ENCODE peak calls at places on chromosomes 16 and 17, in four cellular contexts. M is effector memory CD4-positive, alpha-beta T cell; I is GM23338; V is colonic mucosa. C is an unnamed sample. For H3K36me3, the result is how much of the 10 kb centered on the place peaks cover.

GRCh38 chr17:40480501-40481003 is 20.9 kb downstream of the TNS4 start:
- DNase-seq in M (peak), I (no peak), V (peak), C (peak)

GRCh38 chr16:50210266-50211038 is 55.9 kb upstream of the ADCY7 start:
- DNase-seq in M (no peak), I (peak), V (peak), C (peak)

GRCh38 chr16:52090080-52090479 is 456.9 kb downstream of the TOX3 start:
- DNase-seq in M (no peak), I (no peak), V (no peak), C (no peak)

GRCh38 chr16:79439866-79440265 is 160.7 kb downstream of the MAF start:
- DNase-seq in M (no peak), I (no peak), V (no peak), C (no peak)

GRCh38 chr16:31063843-31064611 is 10.0 kb downstream of the ZNF668 start:
- DNase-seq in M (no peak), I (no peak), V (no peak), C (no peak)

GRCh38 chr17:14310584-14310983 is 9.7 kb downstream of the HS3ST3B1 start:
- DNase-seq in M (no peak), I (no peak), V (no peak), C (no peak)

GRCh38 chr16:85028638-85029412 is 1.2 kb downstream of the KIAA0513 start:
- DNase-seq in M (peak), I (no peak), V (peak), C (peak)

GRCh38 chr16:85393674-85394510 is 219.2 kb upstream of the GSE1 start:
- DNase-seq in M (peak), I (peak), V (peak), C (peak)

GRCh38 chr16:3112881-3113574 is 642 bp downstream of the ZNF205 start:
- DNase-seq in M (no peak), I (no peak), V (no peak), C (no peak)

GRCh38 chr17:65530985-65531507 is 30.4 kb downstream of the AXIN2 start:
- DNase-seq in M (no peak), I (no peak), V (no peak), C (no peak)

GRCh38 chr17:9116311-9116820 is 95.1 kb downstream of the NTN1 start:
- DNase-seq in M (no peak), I (no peak), V (no peak), C (no peak)

GRCh38 chr17:68351395-68351794 is 60.1 kb downstream of the ARSG start:
- DNase-seq in M (no peak), I (no peak), V (no peak), C (no peak)

GRCh38 chr16:13936596-13937081 is 16.7 kb downstream of the ERCC4 start:
- DNase-seq in M (no peak), I (no peak), V (no peak), C (no peak)

GRCh38 chr16:64089697-64090096 is 1032.2 kb downstream of the CDH11 start:
- DNase-seq in M (no peak), I (peak), V (no peak), C (no peak)

GRCh38 chr17:80760501-80760900 is 215.9 kb downstream of the RPTOR start:
- DNase-seq in M (no peak), I (no peak), V (peak), C (no peak)

GRCh38 chr17:7883781-7884386 is 4.7 kb upstream of the CHD3 start:
- DNase-seq in M (peak), I (no peak), V (no peak), C (peak)

GRCh38 chr16:1550696-1551095 is 17.2 kb downstream of the TMEM204 start:
- DNase-seq in M (no peak), I (no peak), V (no peak), C (no peak)

GRCh38 chr17:3879591-3880417 is 13.0 kb downstream of the CAMKK1 start:
- DNase-seq in M (no peak), I (no peak), V (no peak), C (no peak)

GRCh38 chr17:65799869-65800268 is 238.4 kb upstream of the AXIN2 start:
- DNase-seq in M (no peak), I (no peak), V (no peak), C (no peak)

GRCh38 chr16:89320717-89321501 is 103.4 kb downstream of the ZNF778 start:
- DNase-seq in M (no peak), I (peak), V (peak), C (no peak)

GRCh38 chr17:33127706-33128105 is 136.1 kb downstream of the SPACA3 start:
- DNase-seq in M (no peak), I (no peak), V (no peak), C (no peak)

GRCh38 chr17:61155590-61156181 is 244.0 kb upstream of the TBX2 start:
- DNase-seq in M (no peak), I (peak), V (no peak), C (no peak)
- H3K27ac ChIP-seq in M (no peak), I (peak), V (no peak), C (no peak)

DNA sequence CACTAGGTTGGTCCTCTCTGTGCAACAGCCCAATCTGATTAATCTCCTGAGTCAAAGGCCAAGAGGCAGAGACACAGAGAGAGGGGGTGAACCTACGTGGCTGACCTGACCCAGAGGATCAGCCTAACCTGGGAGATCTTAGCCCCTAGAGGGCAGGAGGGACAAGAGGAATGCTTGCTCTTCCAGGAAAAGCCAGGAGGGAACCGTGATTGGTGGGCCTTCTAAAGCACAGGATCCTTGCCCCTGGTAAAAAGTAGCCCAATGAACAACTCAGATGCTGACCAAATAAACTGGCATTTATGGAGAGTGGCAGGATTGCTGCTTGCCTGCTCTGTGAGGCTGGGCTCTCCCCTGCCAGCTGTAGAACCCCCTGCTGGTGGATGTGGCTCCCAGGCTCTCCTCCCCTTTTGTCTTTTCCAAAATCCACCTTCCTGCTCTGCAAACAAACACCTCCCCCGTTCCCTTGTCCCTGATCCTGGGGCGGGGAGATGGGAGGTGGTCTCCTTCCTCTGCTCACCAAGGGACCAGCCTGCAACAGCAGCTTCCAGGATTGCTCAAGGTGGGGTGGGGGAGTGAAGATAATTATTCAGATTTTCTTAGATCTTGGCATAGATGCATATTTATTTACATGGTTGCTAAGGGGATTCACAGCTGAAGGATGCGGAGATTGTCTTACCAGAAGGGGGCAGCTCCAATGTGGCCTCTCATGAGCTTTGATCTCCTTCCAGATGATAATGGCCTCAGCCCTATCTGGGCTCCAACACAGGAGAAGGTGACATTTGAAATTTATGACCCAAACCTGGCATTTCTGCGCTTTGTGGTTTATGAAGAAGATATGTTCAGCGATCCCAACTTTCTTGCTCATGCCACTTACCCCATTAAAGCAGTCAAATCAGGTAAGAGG is 71.9 kb downstream of the SDR42E1 start:
- DNase-seq in M (no peak), I (peak), V (no peak), C (no peak)
- H3K4me3 ChIP-seq in M (no peak), I (no peak), V (no peak), C (no peak)

DNA sequence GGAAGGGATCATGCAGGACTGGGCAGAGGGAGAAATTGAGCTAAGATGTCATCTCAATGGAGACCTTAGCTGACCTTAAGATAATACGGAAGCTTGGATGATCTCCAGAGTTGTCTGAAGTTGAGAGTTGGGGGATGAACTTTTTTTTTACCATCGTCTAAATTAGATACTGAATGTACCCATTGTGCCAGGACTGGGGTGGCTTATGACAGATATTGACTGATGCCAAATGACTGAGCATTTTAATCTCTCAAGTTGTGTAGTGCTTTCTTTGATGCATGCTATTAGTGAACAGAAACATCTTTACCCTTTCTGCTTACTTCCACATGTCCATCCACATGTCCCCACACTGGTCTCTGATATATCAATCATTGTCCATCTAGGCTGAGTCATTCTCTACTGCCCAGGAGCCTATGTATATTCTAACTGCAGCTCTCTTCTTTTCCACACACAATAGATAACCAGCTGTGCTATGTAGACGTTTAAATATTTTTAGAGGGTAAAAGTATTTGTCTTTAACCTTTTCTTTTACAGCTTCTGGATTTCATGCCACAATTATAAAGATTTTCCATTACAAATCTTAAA is 60.2 kb upstream of the ZKSCAN2 start:
- DNase-seq in M (no peak), I (peak), V (no peak), C (no peak)
- H3K36me3 ChIP-seq in M (under half), I (under half), V (under half), C (under half)

GRCh38 chr16:11254913-11255736 is 879 bp downstream of the SOCS1 start:
- DNase-seq in M (peak), I (no peak), V (peak), C (peak)
- H3K27ac ChIP-seq in M (peak), I (no peak), V (peak), C (peak)

GRCh38 chr17:77144227-77144626 is 3.5 kb downstream of the SEC14L1 start:
- DNase-seq in M (no peak), I (no peak), V (no peak), C (no peak)
- H3K4me3 ChIP-seq in M (no peak), I (no peak), V (no peak), C (no peak)

GRCh38 chr17:75224983-75225382 is 19.5 kb downstream of the NUP85 start:
- DNase-seq in M (no peak), I (no peak), V (no peak), C (no peak)

GRCh38 chr17:75228847-75229246 is 23.4 kb downstream of the NUP85 start:
- DNase-seq in M (no peak), I (no peak), V (no peak), C (no peak)

GRCh38 chr17:75228305-75228704 is 22.8 kb downstream of the NUP85 start:
- DNase-seq in M (no peak), I (no peak), V (no peak), C (no peak)

GRCh38 chr17:75231071-75231470 is 25.6 kb downstream of the NUP85 start:
- DNase-seq in M (no peak), I (no peak), V (no peak), C (no peak)

DNA sequence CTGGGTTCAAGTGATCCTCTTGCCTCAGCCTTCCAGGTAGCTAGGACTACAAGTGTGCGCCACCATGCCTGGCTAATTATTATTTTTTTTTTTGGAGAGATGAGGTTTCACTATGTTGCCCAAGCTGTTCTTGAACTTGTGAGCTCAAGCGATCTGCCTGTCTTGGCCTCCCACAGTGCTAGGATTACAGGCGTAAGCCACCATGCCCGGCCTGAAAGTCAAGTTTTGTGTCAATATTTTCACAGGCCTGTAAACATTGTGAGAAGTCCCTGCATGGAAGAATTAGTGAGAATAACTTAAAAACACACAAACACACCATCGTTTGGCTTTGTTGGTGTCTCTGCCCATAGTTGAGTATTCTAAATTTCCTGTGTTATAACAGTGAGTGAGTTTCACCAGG is 22.2 kb downstream of the NUP85 start:
- DNase-seq in M (no peak), I (no peak), V (no peak), C (no peak)
- H3K36me3 ChIP-seq in M (half or more), I (under half), V (under half), C (half or more)

DNA sequence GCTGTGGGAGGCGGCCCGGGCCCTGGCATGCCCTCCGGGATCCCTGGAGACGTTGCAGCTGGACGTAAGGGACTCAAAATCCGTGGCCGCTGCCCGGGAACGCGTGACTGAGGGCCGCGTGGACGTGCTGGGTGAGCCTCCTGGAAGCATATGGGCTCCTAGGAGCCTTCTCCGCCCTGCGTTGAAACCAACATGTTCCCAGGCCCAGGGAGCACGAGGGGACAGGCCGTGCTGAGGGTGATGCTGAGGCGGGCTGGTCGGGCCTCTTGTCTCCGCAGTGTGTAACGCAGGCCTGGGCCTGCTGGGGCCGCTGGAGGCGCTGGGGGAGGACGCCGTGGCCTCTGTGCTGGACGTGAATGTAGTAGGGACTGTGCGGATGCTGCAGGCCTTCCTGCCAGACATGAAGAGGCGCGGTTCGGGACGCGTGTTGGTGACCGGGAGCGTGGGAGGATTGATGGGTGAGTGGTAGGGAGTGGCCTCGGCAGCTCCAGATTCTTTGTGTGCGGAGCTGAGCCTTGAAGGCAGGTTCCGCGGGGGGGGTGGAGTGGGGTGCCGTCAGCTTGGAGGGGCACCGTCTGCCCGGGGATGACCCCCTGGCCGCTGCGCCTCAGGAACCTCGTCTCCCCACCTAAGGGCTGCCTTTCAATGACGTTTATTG is 567 bp downstream of the HSD17B1 start:
- DNase-seq in M (no peak), I (peak), V (no peak), C (no peak)
- H3K27ac ChIP-seq in M (no peak), I (no peak), V (no peak), C (peak)

DNA sequence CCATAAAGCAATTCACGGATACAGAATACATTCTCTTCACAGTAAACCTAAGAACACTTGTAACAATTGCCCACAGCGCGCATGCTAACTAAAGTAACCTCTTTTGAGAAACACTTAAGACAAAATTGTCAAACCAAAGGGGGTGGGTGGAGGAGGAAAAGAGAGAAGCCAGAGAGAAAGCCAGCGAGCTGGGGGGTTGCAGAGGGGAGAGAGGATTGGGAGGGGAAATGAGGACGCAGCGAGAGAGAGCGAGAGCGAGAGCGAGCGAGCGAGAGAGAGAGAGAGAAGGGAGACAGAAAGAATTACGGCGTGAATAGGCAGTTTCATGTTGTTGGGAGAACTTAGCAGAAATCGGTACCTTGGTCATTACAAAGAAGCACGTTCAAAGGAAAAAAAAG is 1.6 kb upstream of the HOXB7 start:
- DNase-seq in M (no peak), I (no peak), V (no peak), C (no peak)
- H3K4me3 ChIP-seq in M (peak), I (no peak), V (peak), C (peak)

GRCh38 chr17:39079836-39080235 is 71.6 kb downstream of the PLXDC1 start:
- DNase-seq in M (no peak), I (no peak), V (no peak), C (no peak)
- H3K36me3 ChIP-seq in M (under half), I (under half), V (under half), C (under half)